ENCODE peak calls at places on chromosomes 11 and 22, in nine cellular contexts. A is NCI-H82, I is mucosa of gallbladder, R is cardiac muscle cell, F is spleen, T is mesendoderm, B is activated T-helper 1 cell treated with Interleukin-2 at 50 U/mL for 16 hours, U is SJSA1, V is uterus. G is an unnamed sample.

GRCh38 chr22:42433754-42434153 is 1.6 kb upstream of the NFAM1 start:
- DNase-seq in A (no peak), I (no peak), R (no peak), F (no peak), T (no peak), B (no peak), U (no peak), V (no peak), G (peak)

GRCh38 chr11:64523456-64524187 is 67.4 kb upstream of the SLC22A12 start:
- DNase-seq in A (no peak), I (no peak), R (no peak), F (peak), T (no peak), B (no peak), U (no peak), V (no peak), G (no peak)

GRCh38 chr22:49823289-49824045 is 4.2 kb downstream of the BRD1 start:
- DNase-seq in A (no peak), I (no peak), R (no peak), F (no peak), T (no peak), B (no peak), U (no peak), V (no peak), G (no peak)

GRCh38 chr22:45678961-45679912 is 7.6 kb downstream of the ATXN10 start:
- DNase-seq in A (no peak), I (no peak), R (no peak), F (no peak), T (no peak), B (no peak), U (peak), V (no peak), G (peak)

GRCh38 chr11:94678236-94678635 is 89.9 kb upstream of the AMOTL1 start:
- DNase-seq in A (no peak), I (no peak), R (peak), F (no peak), T (no peak), B (no peak), U (no peak), V (no peak), G (no peak)

GRCh38 chr11:36431429-36432092 is 78.5 kb downstream of the TRAF6 start:
- DNase-seq in A (no peak), I (peak), R (peak), F (no peak), T (peak), B (no peak), U (peak), V (peak), G (no peak)

GRCh38 chr22:44935724-44936123 is 74.1 kb downstream of the PHF21B start:
- DNase-seq in A (no peak), I (no peak), R (no peak), F (no peak), T (no peak), B (no peak), U (no peak), V (no peak), G (no peak)

GRCh38 chr11:47464479-47464878 is 15.5 kb upstream of the RAPSN start:
- DNase-seq in A (peak), I (no peak), R (no peak), F (peak), T (peak), B (no peak), U (no peak), V (no peak), G (peak)

GRCh38 chr11:42012261-42012660 is 552.8 kb upstream of the LRRC4C start:
- DNase-seq in A (no peak), I (no peak), R (no peak), F (no peak), T (no peak), B (no peak), U (no peak), V (no peak), G (no peak)

GRCh38 chr11:76067099-76067498 is 139.2 kb downstream of the WNT11 start:
- DNase-seq in A (no peak), I (no peak), R (no peak), F (no peak), T (no peak), B (no peak), U (no peak), V (no peak), G (no peak)

GRCh38 chr11:31397239-31397834 is 27.7 kb downstream of the DNAJC24 start:
- DNase-seq in A (peak), I (no peak), R (peak), F (no peak), T (peak), B (no peak), U (peak), V (no peak), G (peak)

GRCh38 chr11:75105462-75105925 is 8.8 kb upstream of the OR2AT4 start:
- DNase-seq in A (peak), I (no peak), R (no peak), F (no peak), T (peak), B (no peak), U (no peak), V (no peak), G (peak)

GRCh38 chr11:57373146-57373545 is 7.8 kb downstream of the PRG3 start:
- DNase-seq in A (no peak), I (no peak), R (peak), F (no peak), T (peak), B (no peak), U (no peak), V (no peak), G (no peak)

GRCh38 chr22:43829904-43830851 is 18.1 kb upstream of the EFCAB6 start:
- DNase-seq in A (no peak), I (no peak), R (peak), F (peak), T (no peak), B (no peak), U (no peak), V (no peak), G (peak)

GRCh38 chr11:118398797-118399564 is 2.4 kb upstream of the ATP5MG start:
- DNase-seq in A (no peak), I (no peak), R (peak), F (no peak), T (no peak), B (peak), U (no peak), V (no peak), G (no peak)

GRCh38 chr11:78371221-78371899 is 46.3 kb downstream of the GAB2 start:
- DNase-seq in A (peak), I (no peak), R (no peak), F (no peak), T (no peak), B (no peak), U (no peak), V (no peak), G (peak)

GRCh38 chr11:6531267-6531752 is 34.2 kb downstream of the DNHD1 start:
- DNase-seq in A (peak), I (peak), R (peak), F (no peak), T (peak), B (no peak), U (peak), V (no peak), G (peak)

GRCh38 chr11:2927851-2928604 is 1.2 kb downstream of the PHLDA2 start:
- DNase-seq in A (no peak), I (no peak), R (peak), F (peak), T (no peak), B (no peak), U (peak), V (no peak), G (peak)

GRCh38 chr11:64156235-64157011 is 9.5 kb downstream of the MACROD1 start:
- DNase-seq in A (peak), I (no peak), R (no peak), F (peak), T (no peak), B (no peak), U (no peak), V (no peak), G (no peak)

GRCh38 chr22:38638734-38639133 is 17.5 kb downstream of the FAM227A start:
- DNase-seq in A (peak), I (no peak), R (peak), F (no peak), T (no peak), B (no peak), U (no peak), V (no peak), G (no peak)

GRCh38 chr11:111764621-111765020 is 1.6 kb downstream of the PPP2R1B start:
- DNase-seq in A (no peak), I (no peak), R (no peak), F (no peak), T (no peak), B (no peak), U (peak), V (no peak), G (no peak)

GRCh38 chr22:44493206-44493605 is 4.8 kb downstream of the RTL6 start:
- DNase-seq in A (no peak), I (no peak), R (no peak), F (no peak), T (no peak), B (no peak), U (no peak), V (no peak), G (no peak)

GRCh38 chr11:396948-397548 is 3.0 kb downstream of the PKP3 start:
- DNase-seq in A (peak), I (peak), R (peak), F (peak), T (no peak), B (peak), U (peak), V (peak), G (peak)

GRCh38 chr11:95684701-95685100 is 104.9 kb downstream of the FAM76B start:
- DNase-seq in A (no peak), I (no peak), R (no peak), F (no peak), T (no peak), B (no peak), U (no peak), V (no peak), G (peak)

GRCh38 chr22:44131989-44132685 is 48.6 kb upstream of the PARVG start:
- DNase-seq in A (no peak), I (no peak), R (no peak), F (peak), T (no peak), B (no peak), U (no peak), V (no peak), G (no peak)